ENCODE peak calls at places on chromosomes 7 and 10, in five cellular contexts. P, U, K, D and J are unnamed samples.

GRCh38 chr7:38451840-38452239 is 178.4 kb upstream of the TARP start:
- DNase-seq in K (no peak), P (peak), D (no peak), U (no peak), J (no peak)

GRCh38 chr7:97004931-97005763 is at the start of gene DLX6:
- DNase-seq in U (no peak), P (peak), K (peak), D (peak), J (peak)

GRCh38 chr10:110226926-110227641 is 19.7 kb downstream of the MXI1 start:
- DNase-seq in U (peak), P (peak), K (peak), D (peak), J (peak)

GRCh38 chr7:118918556-118918955 is 694.1 kb downstream of the ANKRD7 start:
- DNase-seq in D (no peak), U (no peak), K (no peak), P (no peak), J (peak)

GRCh38 chr10:71456631-71457030 is 59.9 kb downstream of the CDH23 start:
- DNase-seq in D (no peak), P (no peak), U (no peak), K (no peak), J (no peak)

GRCh38 chr10:81104494-81104893 is 566.8 kb downstream of the SH2D4B start:
- DNase-seq in D (no peak), U (no peak), P (no peak), K (no peak), J (no peak)

GRCh38 chr7:43639858-43640491 is 57.1 kb downstream of the STK17A start:
- DNase-seq in D (no peak), U (peak), P (no peak), K (peak), J (peak)

GRCh38 chr7:19116121-19117080 is 1.0 kb downstream of the TWIST1 start:
- DNase-seq in D (peak), U (no peak), P (peak), K (peak), J (peak)

GRCh38 chr10:3109196-3109595 is 41.8 kb downstream of the PFKP start:
- DNase-seq in D (no peak), P (no peak), K (no peak), U (no peak), J (no peak)